ENCODE peak calls at places on chromosomes 2 and 18, in four cellular contexts. R is right lobe of liver, O is transverse colon, B is spleen. G is an unnamed sample. For H3K36me3, the result is how much of the 10 kb centered on the place peaks cover.

GRCh38 chr2:195574305-195574704 is 82.7 kb upstream of the SLC39A10 start:
- DNase-seq in R (no peak), O (no peak), B (no peak), G (no peak)

GRCh38 chr2:175063741-175064140 is 58.6 kb upstream of the CHN1 start:
- DNase-seq in R (no peak), O (no peak), B (no peak), G (no peak)

GRCh38 chr2:163752252-163752651 is 16.4 kb upstream of the FIGN start:
- DNase-seq in R (no peak), O (no peak), B (no peak), G (no peak)

GRCh38 chr2:77629529-77629928 is 107.4 kb upstream of the LRRTM4 start:
- DNase-seq in R (no peak), O (no peak), B (no peak), G (no peak)

GRCh38 chr2:225122582-225123486 is 80.6 kb upstream of the DOCK10 start:
- DNase-seq in R (no peak), O (no peak), B (no peak), G (no peak)

GRCh38 chr2:1886405-1886992 is 142.2 kb upstream of the PXDN start:
- DNase-seq in R (peak), O (peak), B (no peak), G (peak)

GRCh38 chr2:97664636-97664970 is 759 bp upstream of the ACTR1B start:
- DNase-seq in R (no peak), O (peak), B (no peak), G (no peak)

GRCh38 chr2:237533668-237534138 is 32.7 kb upstream of the PRLH start:
- DNase-seq in R (no peak), O (no peak), B (no peak), G (no peak)

GRCh38 chr2:217713395-217714267 is 289.2 kb downstream of the TNS1 start:
- DNase-seq in R (peak), O (peak), B (peak), G (peak)

GRCh38 chr2:65985986-65986385 is 448.9 kb upstream of the MEIS1 start:
- DNase-seq in R (no peak), O (no peak), B (no peak), G (no peak)

GRCh38 chr2:217900010-217900779 is 102.6 kb downstream of the TNS1 start:
- DNase-seq in R (peak), O (no peak), B (no peak), G (no peak)

GRCh38 chr2:28681216-28681981 is 70.2 kb upstream of the PPP1CB start:
- DNase-seq in R (no peak), O (no peak), B (no peak), G (no peak)

GRCh38 chr18:79393181-79393598 is 2.5 kb upstream of the NFATC1 start:
- DNase-seq in R (no peak), O (no peak), B (peak), G (no peak)

GRCh38 chr2:225010804-225011203 is 31.5 kb downstream of the DOCK10 start:
- DNase-seq in R (no peak), O (no peak), B (no peak), G (no peak)

DNA sequence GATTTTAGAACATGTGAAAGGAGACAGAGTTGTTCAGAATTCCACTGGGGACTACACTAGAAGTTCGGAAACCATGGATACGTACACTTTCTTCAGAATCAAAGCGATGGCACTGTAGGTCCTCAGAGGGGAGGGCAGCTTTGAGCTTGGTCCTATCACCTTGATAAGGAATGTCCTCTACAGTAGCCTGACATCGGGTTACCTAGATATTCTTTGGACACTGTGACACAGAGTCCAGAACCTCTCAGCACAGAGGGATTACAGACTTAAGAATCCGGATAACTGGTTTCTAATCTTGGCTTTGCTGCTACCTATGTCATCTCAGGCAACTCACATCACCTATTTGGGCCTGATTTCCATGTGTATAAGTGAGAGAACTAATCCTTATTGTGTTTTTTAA is 14.0 kb downstream of the LBH start:
- DNase-seq in R (no peak), O (no peak), B (no peak), G (no peak)
- H3K36me3 ChIP-seq in R (under half), O (under half), B (half or more), G (under half)

DNA sequence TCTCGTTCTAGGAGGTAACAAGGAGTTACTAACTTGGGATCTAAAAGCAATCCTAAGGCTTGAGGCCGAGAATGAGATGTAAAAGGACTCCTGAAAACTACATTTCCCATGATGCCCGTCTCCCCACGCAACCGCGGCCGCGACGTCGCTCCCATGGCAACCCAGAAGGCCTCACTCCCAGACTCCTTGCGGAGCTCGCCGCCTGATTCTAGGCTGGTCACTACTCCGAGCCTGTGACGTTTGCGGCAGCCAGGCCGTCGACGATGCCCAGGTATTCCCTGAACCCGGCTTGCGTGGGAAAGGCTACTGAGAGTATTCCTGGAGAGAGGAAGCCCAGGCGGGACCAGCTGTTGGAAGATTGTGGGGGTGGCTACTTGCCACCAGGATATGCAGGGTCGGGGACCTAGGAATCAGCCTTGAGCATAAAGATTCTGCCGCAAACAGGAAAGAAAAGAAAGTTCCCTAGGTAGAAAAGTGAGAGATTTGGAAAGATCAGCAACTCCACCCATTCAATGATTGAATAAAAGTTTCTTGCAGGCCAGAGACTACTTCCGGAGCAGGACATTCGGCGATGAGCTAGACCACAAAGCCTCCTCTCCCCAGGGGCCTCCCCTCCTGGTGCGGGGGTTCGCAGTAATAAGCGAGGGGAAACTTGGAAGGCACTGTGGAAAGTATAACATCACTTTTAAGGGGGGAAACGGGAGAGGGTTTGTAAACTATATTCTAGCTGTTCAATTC is at the start of gene DYNC2LI1:
- DNase-seq in R (peak), O (peak), B (peak), G (peak)
- TF ChIP-seq POLR2A in R (no peak), O (peak), B (no peak), G (peak)

DNA sequence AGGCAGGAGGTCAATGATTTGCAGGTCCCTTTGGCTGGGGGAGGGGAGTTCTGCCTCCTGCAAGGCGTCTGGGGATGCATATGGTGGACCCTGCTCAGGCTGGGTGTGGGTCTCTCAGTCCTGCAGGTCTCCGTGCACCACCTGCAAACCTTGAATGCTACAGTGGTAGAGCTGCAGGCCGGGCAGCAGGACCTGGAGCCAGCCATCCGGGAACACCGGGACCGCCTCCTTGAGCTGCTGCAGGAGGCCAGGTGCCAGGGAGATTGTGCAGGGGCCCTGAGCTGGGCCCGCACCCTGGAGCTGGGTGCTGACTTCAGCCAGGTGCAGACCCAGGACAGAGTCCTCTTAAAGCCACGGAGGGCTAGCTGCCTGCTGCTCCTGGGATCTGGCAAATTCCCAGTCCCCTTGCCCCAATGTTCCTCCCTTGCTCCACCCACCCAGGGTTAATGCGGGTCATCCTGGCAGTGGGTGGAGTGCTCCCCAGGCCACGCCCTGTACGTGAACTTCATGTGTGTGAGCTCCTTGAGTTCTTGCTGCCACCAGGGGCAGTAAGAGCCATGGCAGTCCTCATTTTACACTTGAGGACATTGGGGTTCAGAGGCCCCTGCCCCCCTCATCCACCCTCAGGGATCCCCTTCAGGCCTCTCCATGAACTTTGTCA is 3.1 kb downstream of the PROM2 start:
- DNase-seq in R (peak), O (peak), B (no peak), G (peak)
- TF ChIP-seq CTCF in R (no peak), O (peak), B (no peak), G (peak)

GRCh38 chr2:212494413-212495020 is 44.1 kb downstream of the ERBB4 start:
- DNase-seq in R (no peak), O (no peak), B (no peak), G (no peak)
- H3K36me3 ChIP-seq in R (under half), O (under half), B (under half), G (under half)

G was measured in stomach.